ENCODE peak calls at places on chromosomes 13 and 19, in four cellular contexts. One of them, this sample, is unnamed.
A peak's percentile ranks its signal among the peaks of the same experiment; 100 is the strongest.

GRCh38 chr19:33773704-33774624 is 22.7 kb upstream of the KCTD15 start:
- DNase-seq in Peyer's patch: no peak
- DNase-seq in ovary: no peak
- DNase-seq in HepG2: no peak
- DNase-seq in this sample: no peak

GRCh38 chr13:97583884-97584497 is 150.0 kb downstream of the RAP2A start:
- DNase-seq in HepG2: peak; percentile 12
- DNase-seq in ovary: no peak
- DNase-seq in Peyer's patch: no peak
- DNase-seq in this sample: no peak

GRCh38 chr19:46745521-46746280 is at the start of gene FKRP:
- DNase-seq in HepG2: no peak
- DNase-seq in ovary: no peak
- DNase-seq in Peyer's patch: peak; percentile 38
- DNase-seq in this sample: peak; percentile 61

GRCh38 chr13:113860579-113861432 is 3.1 kb downstream of the GAS6 start:
- DNase-seq in HepG2: no peak
- DNase-seq in Peyer's patch: no peak
- DNase-seq in ovary: peak; percentile 72
- DNase-seq in this sample: peak; percentile 93

GRCh38 chr19:2168619-2169424 is 5.1 kb downstream of the DOT1L start:
- DNase-seq in ovary: peak; percentile 91
- DNase-seq in Peyer's patch: peak; percentile 71
- DNase-seq in HepG2: peak; percentile 99
- DNase-seq in this sample: peak; percentile 95

GRCh38 chr19:49004133-49004532 is 10.4 kb downstream of the RUVBL2 start:
- DNase-seq in ovary: no peak
- DNase-seq in HepG2: no peak
- DNase-seq in Peyer's patch: no peak
- DNase-seq in this sample: no peak

GRCh38 chr13:75762066-75762937 is 126.2 kb downstream of the LMO7 start:
- DNase-seq in HepG2: peak; percentile 15
- DNase-seq in ovary: no peak
- DNase-seq in Peyer's patch: peak; percentile 21
- DNase-seq in this sample: peak; percentile 31

GRCh38 chr19:48491793-48492123 is 19.9 kb downstream of the LMTK3 start:
- DNase-seq in HepG2: no peak
- DNase-seq in Peyer's patch: no peak
- DNase-seq in ovary: no peak
- DNase-seq in this sample: no peak

GRCh38 chr13:95212962-95213850 is 88.0 kb downstream of the ABCC4 start:
- DNase-seq in HepG2: no peak
- DNase-seq in ovary: no peak
- DNase-seq in Peyer's patch: no peak
- DNase-seq in this sample: no peak

GRCh38 chr13:19952850-19953249 is 5.7 kb upstream of the ZMYM2 start:
- DNase-seq in ovary: no peak
- DNase-seq in Peyer's patch: no peak
- DNase-seq in HepG2: no peak
- DNase-seq in this sample: no peak

GRCh38 chr13:111029957-111030609 is 85.0 kb upstream of the ARHGEF7 start:
- DNase-seq in HepG2: no peak
- DNase-seq in ovary: no peak
- DNase-seq in Peyer's patch: no peak
- DNase-seq in this sample: no peak

GRCh38 chr19:17795495-17795856 is 538 bp downstream of the B3GNT3 start:
- DNase-seq in ovary: no peak
- DNase-seq in HepG2: no peak
- DNase-seq in Peyer's patch: no peak
- DNase-seq in this sample: no peak
- H3K4me3 ChIP-seq in ovary: peak overlapping the region; percentile 28
- H3K4me3 ChIP-seq in HepG2: peak overlapping the region; percentile 64
- H3K4me3 ChIP-seq in Peyer's patch: peak overlapping the region; percentile 78
- H3K4me3 ChIP-seq in this sample: peak overlapping the region; percentile 51

GRCh38 chr19:16452321-16452720 is 19.4 kb downstream of the EPS15L1 start:
- DNase-seq in HepG2: no peak
- DNase-seq in ovary: no peak
- DNase-seq in Peyer's patch: no peak
- DNase-seq in this sample: peak; percentile 66

GRCh38 chr19:16445238-16446107 is 26.3 kb downstream of the EPS15L1 start:
- DNase-seq in HepG2: peak; percentile 32
- DNase-seq in Peyer's patch: peak; percentile 79
- DNase-seq in ovary: no peak
- DNase-seq in this sample: no peak

GRCh38 chr19:16447015-16447384 is 24.8 kb downstream of the EPS15L1 start:
- DNase-seq in HepG2: peak; percentile 80
- DNase-seq in Peyer's patch: peak; percentile 89
- DNase-seq in ovary: peak; percentile 84
- DNase-seq in this sample: peak; percentile 79

GRCh38 chr19:16446108-16447014 is 25.4 kb downstream of the EPS15L1 start:
- DNase-seq in Peyer's patch: peak; percentile 77
- DNase-seq in HepG2: no peak
- DNase-seq in ovary: no peak
- DNase-seq in this sample: no peak

GRCh38 chr19:16449330-16449961 is 22.3 kb downstream of the EPS15L1 start:
- DNase-seq in ovary: no peak
- DNase-seq in HepG2: no peak
- DNase-seq in Peyer's patch: peak; percentile 53
- DNase-seq in this sample: no peak
- H3K4me1 ChIP-seq in ovary: peaks cover 16% of the 10 kb centered on the region
- H3K4me1 ChIP-seq in HepG2: peaks cover 37% of the 10 kb centered on the region
- H3K4me1 ChIP-seq in Peyer's patch: peaks cover 18% of the 10 kb centered on the region
- H3K4me1 ChIP-seq in this sample: peaks cover 25% of the 10 kb centered on the region

DNA sequence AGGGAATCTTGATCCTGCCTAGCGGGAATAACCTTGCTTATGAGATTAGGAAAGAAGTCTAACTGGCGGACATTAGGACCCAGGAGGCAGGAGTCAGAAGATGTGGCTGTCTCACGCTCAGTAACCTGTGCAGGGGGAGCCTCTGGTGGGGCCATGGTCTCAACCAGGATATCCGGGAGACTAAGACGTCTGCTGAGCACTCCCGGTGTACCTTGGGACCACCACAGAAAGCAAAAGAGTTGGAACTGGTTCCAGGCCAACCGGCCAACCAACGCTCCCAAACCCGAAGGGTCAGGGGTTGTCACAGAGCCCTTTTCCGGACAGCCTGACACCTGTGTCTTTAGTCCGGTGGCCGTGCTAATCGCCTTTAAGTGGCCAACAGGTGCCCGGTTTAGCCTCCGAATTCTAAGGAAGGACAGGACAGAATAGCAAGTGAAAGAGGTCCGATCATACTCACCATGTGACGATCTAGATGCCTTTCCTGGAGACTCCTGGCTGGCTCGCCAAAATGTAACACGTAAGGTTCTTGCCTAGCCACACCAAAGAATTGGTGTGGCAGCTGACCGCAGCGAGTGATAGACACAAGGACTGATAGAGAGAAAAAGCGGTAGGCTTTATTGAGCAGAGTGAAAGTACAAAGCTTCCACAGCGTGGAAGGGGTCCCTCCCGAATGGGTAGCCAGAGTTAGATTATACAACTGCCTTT is 103.9 kb upstream of the DIAPH3 start:
- DNase-seq in ovary: no peak
- DNase-seq in HepG2: no peak
- DNase-seq in Peyer's patch: peak; percentile 18
- DNase-seq in this sample: peak; percentile 81
- H3K4me3 ChIP-seq in ovary: peak overlapping the region; percentile 23
- H3K4me3 ChIP-seq in HepG2: peak overlapping the region; percentile 59
- H3K4me3 ChIP-seq in Peyer's patch: peak overlapping the region; percentile 47
- H3K4me3 ChIP-seq in this sample: peak overlapping the region; percentile 55

GRCh38 chr19:38988632-38989031 is 13.1 kb upstream of the FBXO17 start:
- DNase-seq in Peyer's patch: no peak
- DNase-seq in HepG2: no peak
- DNase-seq in ovary: no peak
- DNase-seq in this sample: no peak
- H3K4me1 ChIP-seq in Peyer's patch: no peaks in the 10 kb centered on the region
- H3K4me1 ChIP-seq in HepG2: peaks cover 18% of the 10 kb centered on the region
- H3K4me1 ChIP-seq in ovary: no peaks in the 10 kb centered on the region
- H3K4me1 ChIP-seq in this sample: peaks cover 4% of the 10 kb centered on the region